ENCODE peak calls at places on chromosomes 11 and 22, in ten cellular contexts. One of them, this sample, is unnamed.

GRCh38 chr11:95904009-95904650 is 19.8 kb downstream of the MTMR2 start:
- DNase-seq in kidney: no peak
- DNase-seq in suprapubic skin: no peak
- DNase-seq in dorsolateral prefrontal cortex: no peak
- DNase-seq in body of pancreas: no peak
- DNase-seq in PC-9: no peak
- DNase-seq in endodermal cell: peak
- DNase-seq in PC-3: no peak
- DNase-seq in sigmoid colon: no peak
- DNase-seq in heart right ventricle: no peak
- DNase-seq in this sample: no peak

GRCh38 chr11:3130269-3131071 is 34.6 kb downstream of the OSBPL5 start:
- DNase-seq in kidney: peak
- DNase-seq in suprapubic skin: peak
- DNase-seq in dorsolateral prefrontal cortex: peak
- DNase-seq in body of pancreas: peak
- DNase-seq in PC-9: peak
- DNase-seq in endodermal cell: peak
- DNase-seq in PC-3: peak
- DNase-seq in sigmoid colon: peak
- DNase-seq in heart right ventricle: no peak
- DNase-seq in this sample: peak

GRCh38 chr11:92122561-92122960 is 102.1 kb upstream of the FAT3 start:
- DNase-seq in kidney: no peak
- DNase-seq in suprapubic skin: no peak
- DNase-seq in dorsolateral prefrontal cortex: no peak
- DNase-seq in body of pancreas: no peak
- DNase-seq in PC-9: no peak
- DNase-seq in endodermal cell: no peak
- DNase-seq in PC-3: peak
- DNase-seq in sigmoid colon: no peak
- DNase-seq in heart right ventricle: no peak
- DNase-seq in this sample: no peak

GRCh38 chr11:73951797-73952196 is 971 bp downstream of the DNAJB13 start:
- DNase-seq in kidney: no peak
- DNase-seq in suprapubic skin: no peak
- DNase-seq in dorsolateral prefrontal cortex: no peak
- DNase-seq in body of pancreas: no peak
- DNase-seq in PC-9: no peak
- DNase-seq in endodermal cell: peak
- DNase-seq in PC-3: peak
- DNase-seq in sigmoid colon: peak
- DNase-seq in heart right ventricle: no peak
- DNase-seq in this sample: no peak

GRCh38 chr11:64359712-64360402 is 895 bp downstream of the RPS6KA4 start:
- DNase-seq in kidney: peak
- DNase-seq in suprapubic skin: no peak
- DNase-seq in dorsolateral prefrontal cortex: no peak
- DNase-seq in body of pancreas: peak
- DNase-seq in PC-9: no peak
- DNase-seq in endodermal cell: peak
- DNase-seq in PC-3: peak
- DNase-seq in sigmoid colon: no peak
- DNase-seq in heart right ventricle: no peak
- DNase-seq in this sample: no peak

GRCh38 chr11:117874253-117874909 is 2.1 kb downstream of the FXYD6 start:
- DNase-seq in kidney: no peak
- DNase-seq in suprapubic skin: no peak
- DNase-seq in dorsolateral prefrontal cortex: no peak
- DNase-seq in body of pancreas: no peak
- DNase-seq in PC-9: no peak
- DNase-seq in endodermal cell: peak
- DNase-seq in PC-3: no peak
- DNase-seq in sigmoid colon: no peak
- DNase-seq in heart right ventricle: no peak
- DNase-seq in this sample: no peak

GRCh38 chr11:114705280-114706024 is 27.1 kb downstream of the NXPE2 start:
- DNase-seq in kidney: peak
- DNase-seq in suprapubic skin: no peak
- DNase-seq in dorsolateral prefrontal cortex: no peak
- DNase-seq in body of pancreas: no peak
- DNase-seq in PC-9: no peak
- DNase-seq in endodermal cell: no peak
- DNase-seq in PC-3: no peak
- DNase-seq in sigmoid colon: peak
- DNase-seq in heart right ventricle: peak
- DNase-seq in this sample: peak

GRCh38 chr11:132852361-132852760 is 679.9 kb downstream of the OPCML start:
- DNase-seq in kidney: no peak
- DNase-seq in suprapubic skin: no peak
- DNase-seq in dorsolateral prefrontal cortex: no peak
- DNase-seq in body of pancreas: no peak
- DNase-seq in PC-9: no peak
- DNase-seq in endodermal cell: no peak
- DNase-seq in PC-3: no peak
- DNase-seq in sigmoid colon: no peak
- DNase-seq in heart right ventricle: no peak
- DNase-seq in this sample: no peak

GRCh38 chr11:75814369-75814685 is 683 bp upstream of the UVRAG start:
- DNase-seq in kidney: no peak
- DNase-seq in suprapubic skin: no peak
- DNase-seq in dorsolateral prefrontal cortex: no peak
- DNase-seq in body of pancreas: no peak
- DNase-seq in PC-9: no peak
- DNase-seq in endodermal cell: no peak
- DNase-seq in PC-3: no peak
- DNase-seq in sigmoid colon: no peak
- DNase-seq in heart right ventricle: no peak
- DNase-seq in this sample: no peak

GRCh38 chr22:44393066-44393465 is 80.3 kb upstream of the SHISAL1 start:
- DNase-seq in kidney: peak
- DNase-seq in suprapubic skin: peak
- DNase-seq in dorsolateral prefrontal cortex: peak
- DNase-seq in body of pancreas: peak
- DNase-seq in PC-9: no peak
- DNase-seq in endodermal cell: peak
- DNase-seq in PC-3: no peak
- DNase-seq in sigmoid colon: peak
- DNase-seq in heart right ventricle: no peak
- DNase-seq in this sample: peak

GRCh38 chr22:41247703-41248102 is 7.0 kb upstream of the CHADL start:
- DNase-seq in kidney: no peak
- DNase-seq in suprapubic skin: no peak
- DNase-seq in dorsolateral prefrontal cortex: no peak
- DNase-seq in body of pancreas: no peak
- DNase-seq in PC-9: no peak
- DNase-seq in endodermal cell: no peak
- DNase-seq in PC-3: no peak
- DNase-seq in sigmoid colon: no peak
- DNase-seq in heart right ventricle: peak
- DNase-seq in this sample: peak

GRCh38 chr11:64101461-64101860 is 64.5 kb downstream of the MACROD1 start:
- DNase-seq in kidney: no peak
- DNase-seq in suprapubic skin: no peak
- DNase-seq in dorsolateral prefrontal cortex: no peak
- DNase-seq in body of pancreas: no peak
- DNase-seq in PC-9: no peak
- DNase-seq in endodermal cell: no peak
- DNase-seq in PC-3: no peak
- DNase-seq in sigmoid colon: no peak
- DNase-seq in heart right ventricle: no peak
- DNase-seq in this sample: no peak

GRCh38 chr11:35036642-35037041 is 102.3 kb upstream of the CD44 start:
- DNase-seq in kidney: no peak
- DNase-seq in suprapubic skin: no peak
- DNase-seq in dorsolateral prefrontal cortex: no peak
- DNase-seq in body of pancreas: no peak
- DNase-seq in PC-9: no peak
- DNase-seq in endodermal cell: no peak
- DNase-seq in PC-3: no peak
- DNase-seq in sigmoid colon: no peak
- DNase-seq in heart right ventricle: no peak
- DNase-seq in this sample: no peak

GRCh38 chr11:12179521-12179920 is 69.1 kb downstream of the MICAL2 start:
- DNase-seq in kidney: no peak
- DNase-seq in suprapubic skin: no peak
- DNase-seq in dorsolateral prefrontal cortex: no peak
- DNase-seq in body of pancreas: peak
- DNase-seq in PC-9: no peak
- DNase-seq in endodermal cell: no peak
- DNase-seq in PC-3: no peak
- DNase-seq in sigmoid colon: no peak
- DNase-seq in heart right ventricle: no peak
- DNase-seq in this sample: no peak

GRCh38 chr11:63869686-63870085 is 30.8 kb downstream of the MARK2 start:
- DNase-seq in kidney: no peak
- DNase-seq in suprapubic skin: no peak
- DNase-seq in dorsolateral prefrontal cortex: no peak
- DNase-seq in body of pancreas: no peak
- DNase-seq in PC-9: no peak
- DNase-seq in endodermal cell: no peak
- DNase-seq in PC-3: no peak
- DNase-seq in sigmoid colon: no peak
- DNase-seq in heart right ventricle: no peak
- DNase-seq in this sample: no peak

GRCh38 chr11:130024356-130024755 is 21.7 kb upstream of the PRDM10 start:
- DNase-seq in kidney: no peak
- DNase-seq in suprapubic skin: no peak
- DNase-seq in dorsolateral prefrontal cortex: no peak
- DNase-seq in body of pancreas: no peak
- DNase-seq in PC-9: no peak
- DNase-seq in endodermal cell: no peak
- DNase-seq in PC-3: peak
- DNase-seq in sigmoid colon: no peak
- DNase-seq in heart right ventricle: no peak
- DNase-seq in this sample: no peak

GRCh38 chr11:130025371-130025770 is 22.7 kb upstream of the PRDM10 start:
- DNase-seq in kidney: no peak
- DNase-seq in suprapubic skin: no peak
- DNase-seq in dorsolateral prefrontal cortex: no peak
- DNase-seq in body of pancreas: no peak
- DNase-seq in PC-9: no peak
- DNase-seq in endodermal cell: no peak
- DNase-seq in PC-3: peak
- DNase-seq in sigmoid colon: no peak
- DNase-seq in heart right ventricle: no peak
- DNase-seq in this sample: no peak

GRCh38 chr11:130020323-130020722 is 17.7 kb upstream of the PRDM10 start:
- DNase-seq in kidney: no peak
- DNase-seq in suprapubic skin: no peak
- DNase-seq in dorsolateral prefrontal cortex: no peak
- DNase-seq in body of pancreas: no peak
- DNase-seq in PC-9: no peak
- DNase-seq in endodermal cell: peak
- DNase-seq in PC-3: no peak
- DNase-seq in sigmoid colon: no peak
- DNase-seq in heart right ventricle: no peak
- DNase-seq in this sample: no peak

GRCh38 chr11:130022799-130023198 is 20.2 kb upstream of the PRDM10 start:
- DNase-seq in kidney: no peak
- DNase-seq in suprapubic skin: no peak
- DNase-seq in dorsolateral prefrontal cortex: no peak
- DNase-seq in body of pancreas: no peak
- DNase-seq in PC-9: no peak
- DNase-seq in endodermal cell: no peak
- DNase-seq in PC-3: peak
- DNase-seq in sigmoid colon: no peak
- DNase-seq in heart right ventricle: no peak
- DNase-seq in this sample: no peak

GRCh38 chr11:130023204-130023603 is 20.6 kb upstream of the PRDM10 start:
- DNase-seq in kidney: no peak
- DNase-seq in suprapubic skin: no peak
- DNase-seq in dorsolateral prefrontal cortex: no peak
- DNase-seq in body of pancreas: no peak
- DNase-seq in PC-9: peak
- DNase-seq in endodermal cell: no peak
- DNase-seq in PC-3: peak
- DNase-seq in sigmoid colon: no peak
- DNase-seq in heart right ventricle: no peak
- DNase-seq in this sample: no peak
- H3K27ac ChIP-seq in kidney: no peak
- H3K27ac ChIP-seq in suprapubic skin: no peak
- H3K27ac ChIP-seq in dorsolateral prefrontal cortex: no peak
- H3K27ac ChIP-seq in body of pancreas: no peak
- H3K27ac ChIP-seq in PC-9: peak
- H3K27ac ChIP-seq in endodermal cell: no peak
- H3K27ac ChIP-seq in PC-3: peak
- H3K27ac ChIP-seq in sigmoid colon: no peak
- H3K27ac ChIP-seq in heart right ventricle: no peak
- H3K27ac ChIP-seq in this sample: no peak

GRCh38 chr11:1180947-1181391 is 23.2 kb downstream of the MUC5AC start:
- DNase-seq in kidney: peak
- DNase-seq in suprapubic skin: no peak
- DNase-seq in dorsolateral prefrontal cortex: no peak
- DNase-seq in body of pancreas: no peak
- DNase-seq in PC-9: no peak
- DNase-seq in endodermal cell: no peak
- DNase-seq in PC-3: no peak
- DNase-seq in sigmoid colon: no peak
- DNase-seq in heart right ventricle: no peak
- DNase-seq in this sample: no peak
- TF ChIP-seq CTCF in kidney: no peak
- TF ChIP-seq CTCF in suprapubic skin: no peak
- TF ChIP-seq CTCF in dorsolateral prefrontal cortex: no peak
- TF ChIP-seq CTCF in body of pancreas: no peak
- TF ChIP-seq CTCF in PC-9: no peak
- TF ChIP-seq CTCF in endodermal cell: no peak
- TF ChIP-seq CTCF in PC-3: no peak
- TF ChIP-seq CTCF in sigmoid colon: no peak
- TF ChIP-seq CTCF in heart right ventricle: no peak
- TF ChIP-seq CTCF in this sample: no peak

GRCh38 chr22:46390652-46391301 is 55.3 kb downstream of the TRMU start:
- DNase-seq in kidney: peak
- DNase-seq in suprapubic skin: no peak
- DNase-seq in dorsolateral prefrontal cortex: no peak
- DNase-seq in body of pancreas: peak
- DNase-seq in PC-9: no peak
- DNase-seq in endodermal cell: peak
- DNase-seq in PC-3: peak
- DNase-seq in sigmoid colon: no peak
- DNase-seq in heart right ventricle: peak
- DNase-seq in this sample: peak
- H3K27ac ChIP-seq in kidney: peak
- H3K27ac ChIP-seq in suprapubic skin: no peak
- H3K27ac ChIP-seq in dorsolateral prefrontal cortex: no peak
- H3K27ac ChIP-seq in body of pancreas: peak
- H3K27ac ChIP-seq in PC-9: no peak
- H3K27ac ChIP-seq in endodermal cell: no peak
- H3K27ac ChIP-seq in PC-3: peak
- H3K27ac ChIP-seq in sigmoid colon: peak
- H3K27ac ChIP-seq in heart right ventricle: no peak
- H3K27ac ChIP-seq in this sample: no peak

DNA sequence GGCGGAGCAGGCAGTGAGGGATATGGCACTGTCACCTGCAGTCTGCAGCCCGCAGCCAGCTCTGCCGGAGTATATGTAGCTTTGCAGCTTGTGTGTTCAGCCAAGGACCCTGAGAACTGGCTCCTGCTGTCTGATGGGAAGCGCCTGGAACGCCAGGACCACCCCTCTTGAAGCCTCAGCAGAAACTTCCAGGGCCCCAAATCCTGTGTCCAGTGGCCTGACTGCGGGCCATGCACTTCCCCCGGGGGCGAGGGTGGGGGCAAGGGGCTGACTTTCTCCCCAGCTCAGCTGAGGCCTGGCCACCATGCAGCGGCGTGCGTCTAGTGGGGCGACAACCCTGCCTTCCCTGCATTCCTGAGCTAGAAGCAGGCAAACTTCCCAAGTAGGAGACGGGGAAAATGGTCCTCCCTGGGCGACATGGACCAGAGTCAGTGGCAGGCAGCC is 32.3 kb downstream of the PISD start:
- DNase-seq in kidney: no peak
- DNase-seq in suprapubic skin: no peak
- DNase-seq in dorsolateral prefrontal cortex: no peak
- DNase-seq in body of pancreas: no peak
- DNase-seq in PC-9: no peak
- DNase-seq in endodermal cell: no peak
- DNase-seq in PC-3: no peak
- DNase-seq in sigmoid colon: no peak
- DNase-seq in heart right ventricle: no peak
- DNase-seq in this sample: no peak
- TF ChIP-seq CTCF in kidney: no peak
- TF ChIP-seq CTCF in suprapubic skin: no peak
- TF ChIP-seq CTCF in dorsolateral prefrontal cortex: no peak
- TF ChIP-seq CTCF in body of pancreas: no peak
- TF ChIP-seq CTCF in PC-9: no peak
- TF ChIP-seq CTCF in endodermal cell: no peak
- TF ChIP-seq CTCF in PC-3: no peak
- TF ChIP-seq CTCF in sigmoid colon: no peak
- TF ChIP-seq CTCF in heart right ventricle: no peak
- TF ChIP-seq CTCF in this sample: no peak

This sample was measured in left ventricle myocardium inferior.